ENCODE peak calls at places on chromosomes 12 and 14, in five cellular contexts. W, S, J, C and X are unnamed samples.

GRCh38 chr12:51905507-51906438 is 1.5 kb upstream of the ACVRL1 start:
- DNase-seq in W (no peak), S (peak; percentile 61), J (no peak), C (peak; percentile 92), X (no peak)

GRCh38 chr14:88142990-88143389 is 138.1 kb downstream of the GPR65 start:
- DNase-seq in W (no peak), S (no peak), J (no peak), C (no peak), X (no peak)

GRCh38 chr12:29242921-29243431 is 93.9 kb downstream of the FAR2 start:
- DNase-seq in W (no peak), S (peak; percentile 12), J (no peak), C (no peak), X (no peak)

GRCh38 chr12:78121969-78122610 is 291.4 kb downstream of the NAV3 start:
- DNase-seq in W (no peak), S (no peak), J (no peak), C (no peak), X (no peak)

GRCh38 chr14:28707814-28708213 is 58.8 kb upstream of the FOXG1 start:
- DNase-seq in W (no peak), S (no peak), J (no peak), C (no peak), X (no peak)

GRCh38 chr12:93571854-93572711 is at the start of gene SOCS2:
- DNase-seq in W (no peak), S (peak; percentile 84), J (no peak), C (peak; percentile 60), X (no peak)

GRCh38 chr12:70661762-70662161 is 24.5 kb upstream of the PTPRB start:
- DNase-seq in W (no peak), S (no peak), J (no peak), C (no peak), X (no peak)

GRCh38 chr12:106119301-106119700 is 19.5 kb downstream of the NUAK1 start:
- DNase-seq in W (no peak), S (no peak), J (no peak), C (no peak), X (no peak)

GRCh38 chr14:100328495-100329163 is 5.5 kb downstream of the SLC25A47 start:
- DNase-seq in W (no peak), S (no peak), J (no peak), C (no peak), X (no peak)

GRCh38 chr12:93883436-93884154 is 206.4 kb downstream of the CRADD start:
- DNase-seq in W (no peak), S (no peak), J (no peak), C (no peak), X (no peak)

GRCh38 chr12:31204995-31205582 is 120.9 kb downstream of the SINHCAF start:
- DNase-seq in W (no peak), S (no peak), J (no peak), C (no peak), X (no peak)

GRCh38 chr14:39351708-39352107 is 80.5 kb downstream of the FBXO33 start:
- DNase-seq in W (no peak), S (no peak), J (no peak), C (no peak), X (no peak)

GRCh38 chr12:50597200-50598195 is 92.7 kb downstream of the DIP2B start:
- DNase-seq in W (peak; percentile 71), S (no peak), J (no peak), C (peak; percentile 60), X (no peak)

GRCh38 chr12:110501378-110501721 is 561 bp downstream of the VPS29 start:
- DNase-seq in W (no peak), S (peak; percentile 62), J (peak; percentile 38), C (no peak), X (peak; percentile 81)

GRCh38 chr14:89720741-89721315 is 233.7 kb downstream of the EFCAB11 start:
- DNase-seq in W (no peak), S (peak; percentile 18), J (no peak), C (no peak), X (no peak)

GRCh38 chr12:64650762-64651161 is 40.5 kb downstream of the RASSF3 start:
- DNase-seq in W (no peak), S (no peak), J (no peak), C (no peak), X (no peak)

GRCh38 chr14:61280092-61280525 is 1.0 kb downstream of the TMEM30B start:
- DNase-seq in W (no peak), S (peak; percentile 23), J (no peak), C (no peak), X (no peak)

GRCh38 chr12:85468356-85469157 is 188.5 kb downstream of the ALX1 start:
- DNase-seq in W (peak; percentile 36), S (peak; percentile 47), J (peak; percentile 25), C (peak; percentile 5), X (peak; percentile 70)

GRCh38 chr14:68786491-68787234 is 6.2 kb downstream of the ZFP36L1 start:
- DNase-seq in W (no peak), S (no peak), J (no peak), C (no peak), X (peak; percentile 67)

GRCh38 chr12:94873368-94874085 is 130.0 kb downstream of the NDUFA12 start:
- DNase-seq in W (no peak), S (peak; percentile 89), J (no peak), C (peak; percentile 12), X (no peak)

GRCh38 chr12:47798481-47798948 is 21.2 kb downstream of the HDAC7 start:
- DNase-seq in W (no peak), S (no peak), J (no peak), C (no peak), X (no peak)

GRCh38 chr14:76320486-76320885 is 55.5 kb upstream of the ESRRB start:
- DNase-seq in W (no peak), S (no peak), J (no peak), C (no peak), X (no peak)

GRCh38 chr12:52984136-52984535 is 22.1 kb upstream of the EIF4B start:
- DNase-seq in W (no peak), S (no peak), J (no peak), C (no peak), X (peak; percentile 67)

GRCh38 chr14:89856871-89857345 is 97.6 kb downstream of the EFCAB11 start:
- DNase-seq in W (no peak), S (no peak), J (no peak), C (no peak), X (no peak)

GRCh38 chr14:105974902-105975301 is 448.5 kb downstream of the TMEM121 start:
- DNase-seq in W (peak; percentile 8), S (peak; percentile 72), J (peak; percentile 39), C (peak; percentile 37), X (no peak)

GRCh38 chr12:34371050-34371449 is 348.8 kb downstream of the ALG10 start:
- DNase-seq in W (no peak), S (no peak), J (no peak), C (no peak), X (no peak)

GRCh38 chr14:69612014-69612758 is 790 bp downstream of the SUSD6 start:
- DNase-seq in W (no peak), S (peak; percentile 78), J (no peak), C (peak; percentile 36), X (no peak)

GRCh38 chr12:68515793-68516192 is 94.9 kb upstream of the RAP1B start:
- DNase-seq in W (no peak), S (no peak), J (no peak), C (no peak), X (no peak)

GRCh38 chr12:4421590-4422031 is 24.0 kb downstream of the FGF6 start:
- DNase-seq in W (peak; percentile 27), S (peak; percentile 82), J (peak; percentile 35), C (peak; percentile 58), X (peak; percentile 32)

DNA sequence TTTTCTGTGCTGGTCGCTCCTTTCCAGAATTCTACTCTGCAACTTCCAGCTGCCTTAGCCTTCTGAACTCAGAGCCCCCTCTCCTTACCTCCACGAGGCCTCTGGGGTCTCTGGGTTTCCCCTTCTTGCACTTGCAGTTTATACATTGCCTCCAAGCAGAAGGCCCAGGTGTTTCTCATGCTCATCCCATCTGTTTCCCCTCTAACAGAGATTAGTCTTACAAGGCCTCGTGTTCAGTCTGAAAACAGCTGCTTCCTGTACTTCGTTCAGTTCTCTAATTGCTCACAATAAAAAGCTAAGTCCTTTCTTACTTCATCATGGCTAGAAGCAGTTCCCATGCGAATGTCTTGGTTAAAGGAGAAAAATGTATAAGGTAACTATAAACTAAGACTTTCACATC is 134.4 kb upstream of the FGD4 start:
- DNase-seq in W (no peak), S (no peak), J (no peak), C (no peak), X (no peak)
- TF ChIP-seq JUND in W (no peak), S (no peak), J (no peak), C (no peak), X (no peak)

GRCh38 chr14:60163741-60164140 is 1.5 kb downstream of the DHRS7 start:
- DNase-seq in W (no peak), S (no peak), J (no peak), C (no peak), X (no peak)
- TF ChIP-seq JUND in W (no peak), S (no peak), J (no peak), C (no peak), X (no peak)

DNA sequence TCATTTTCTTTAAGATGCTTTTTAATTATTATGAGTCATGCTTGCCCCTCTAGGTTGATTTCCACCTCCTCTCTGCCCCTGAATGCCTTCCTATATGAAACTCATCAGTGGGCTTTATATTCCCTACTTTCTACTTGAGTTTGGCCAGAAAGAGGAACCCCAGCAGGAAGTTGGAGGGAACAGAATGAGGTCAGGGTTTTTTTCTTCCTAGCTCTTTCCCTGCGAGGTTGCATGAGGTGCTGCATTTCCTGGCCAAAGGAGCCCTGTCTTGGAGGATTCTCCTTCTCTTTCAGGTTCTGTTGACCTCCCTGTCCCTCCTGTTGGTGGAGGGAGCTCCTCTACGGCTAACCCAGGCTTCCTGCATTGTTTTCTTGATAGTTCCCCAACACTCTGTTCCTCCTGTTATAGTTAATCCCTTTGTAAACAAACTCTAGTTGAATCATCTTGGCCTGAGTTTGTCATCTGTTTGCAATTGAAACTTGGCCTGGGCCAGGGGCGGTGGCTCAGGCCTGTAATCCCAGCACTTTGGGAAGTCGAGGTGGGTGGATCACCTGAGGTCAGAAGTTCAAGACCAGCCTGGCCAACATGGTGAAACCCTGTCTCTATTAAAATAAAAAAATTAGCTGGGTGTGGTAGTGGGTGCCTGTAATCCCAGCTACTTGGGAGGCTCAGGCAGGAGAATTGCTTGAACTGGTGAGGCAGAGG is 15.3 kb upstream of the SPIC start:
- DNase-seq in W (peak; percentile 59), S (no peak), J (peak; percentile 74), C (peak; percentile 21), X (peak; percentile 41)
- TF ChIP-seq JUND in W (peak; percentile 66), S (no peak), J (no peak), C (no peak), X (no peak)

DNA sequence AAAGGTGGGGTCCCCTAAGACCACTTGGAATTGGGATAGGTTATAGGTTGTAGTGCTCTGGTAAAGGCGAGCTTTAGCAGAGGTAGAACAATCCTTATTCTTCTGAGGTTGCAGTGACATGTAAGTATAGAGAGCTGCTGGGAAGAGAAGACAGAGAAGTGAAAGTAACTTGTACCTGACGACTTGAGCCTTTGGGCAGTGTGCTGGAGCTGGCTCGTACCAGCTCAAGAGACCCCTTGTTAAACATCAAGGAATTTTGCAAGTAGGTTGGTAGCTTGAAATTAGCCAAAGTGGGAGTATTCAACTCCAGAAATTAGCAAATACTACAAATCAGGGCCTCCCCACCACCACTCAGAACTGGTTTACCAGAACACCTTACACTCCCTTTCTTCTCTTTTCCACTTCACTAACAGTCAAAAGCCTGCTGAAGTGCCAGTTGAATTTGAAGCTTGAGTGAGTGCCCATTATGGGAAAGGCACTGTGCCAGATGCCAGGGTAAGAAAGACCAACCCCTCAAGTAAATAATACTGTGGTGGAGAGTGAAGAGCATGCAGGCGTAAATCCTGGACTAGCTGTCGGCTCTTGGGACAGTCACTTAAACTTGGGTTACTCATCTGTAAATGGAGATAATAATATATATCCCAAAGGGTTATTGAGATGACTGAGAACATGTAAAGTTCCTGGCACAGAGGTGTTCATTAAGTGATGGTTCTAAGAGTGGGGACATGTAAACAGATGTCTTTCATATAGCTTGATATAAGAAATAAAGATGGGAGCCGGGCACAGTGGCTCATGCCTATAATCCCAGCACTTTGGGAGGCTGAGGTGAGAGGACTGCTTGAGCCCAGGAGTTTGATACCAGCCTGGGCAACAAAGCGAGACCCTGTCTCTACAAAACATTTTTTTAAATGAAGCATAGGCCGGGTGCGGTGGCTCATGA is 27.1 kb upstream of the EID3 start:
- DNase-seq in W (no peak), S (no peak), J (no peak), C (no peak), X (peak; percentile 59)
- TF ChIP-seq JUND in W (no peak), S (no peak), J (no peak), C (no peak), X (no peak)